ENCODE peak calls at places on chromosomes 16 and 17, in nine cellular contexts. U is T-helper 1 cell; V is H54; A is CD8-positive, alpha-beta T cell; L is C1 segment of cervical spinal cord; H is iPS-NIHi11; N is fibroblast of mammary gland; Z is mucosa of descending colon; S is EL. Q is an unnamed sample.

GRCh38 chr17:36149296-36149820 is 27.1 kb downstream of the TBC1D3B start:
- DNase-seq in U (no peak), L (no peak), V (peak), H (no peak), S (peak), N (peak), A (no peak), Z (peak), Q (peak)

GRCh38 chr17:64739316-64740058 is 77.4 kb upstream of the SMURF2 start:
- DNase-seq in A (no peak), U (no peak), H (peak), Z (no peak), L (no peak), V (no peak), S (peak), N (peak), Q (peak)

GRCh38 chr17:52515927-52516326 is 357.4 kb upstream of the CA10 start:
- DNase-seq in A (no peak), N (no peak), Z (no peak), U (no peak), H (no peak), V (no peak), L (no peak), S (no peak), Q (no peak)

GRCh38 chr17:16287563-16288027 is 65.7 kb downstream of the CENPV start:
- DNase-seq in S (peak), V (no peak), U (peak), A (no peak), L (no peak), H (no peak), N (peak), Z (no peak), Q (peak)

GRCh38 chr17:63685021-63685420 is 14.9 kb downstream of the LIMD2 start:
- DNase-seq in N (no peak), H (no peak), Z (no peak), V (no peak), L (peak), S (no peak), A (no peak), U (no peak), Q (no peak)

GRCh38 chr16:63061319-63061718 is 1025.1 kb upstream of the CDH8 start:
- DNase-seq in Z (no peak), L (no peak), S (no peak), H (no peak), A (no peak), V (no peak), N (no peak), U (no peak), Q (no peak)

GRCh38 chr17:54901230-54901847 is 687 bp downstream of the TOM1L1 start:
- DNase-seq in S (peak), A (no peak), U (no peak), Z (no peak), L (no peak), V (peak), H (peak), N (peak), Q (peak)

GRCh38 chr16:9033125-9033830 is 58.2 kb upstream of the HAPSTR1 start:
- DNase-seq in L (no peak), N (peak), U (no peak), V (peak), H (peak), S (peak), Z (no peak), A (no peak), Q (peak)

GRCh38 chr17:65954148-65954449 is 237.8 kb downstream of the CEP112 start:
- DNase-seq in L (no peak), N (no peak), H (no peak), U (no peak), S (no peak), V (no peak), Z (no peak), A (no peak), Q (no peak)

GRCh38 chr16:50559342-50559741 is 11.1 kb downstream of the NKD1 start:
- DNase-seq in H (no peak), U (no peak), A (no peak), V (no peak), N (no peak), L (no peak), Z (no peak), S (no peak), Q (no peak)

GRCh38 chr16:54342001-54342776 is 55.6 kb upstream of the IRX3 start:
- DNase-seq in N (peak), L (no peak), Z (no peak), S (peak), H (no peak), U (no peak), V (no peak), A (no peak), Q (peak)

GRCh38 chr16:67394271-67395104 is 1.2 kb upstream of the TPPP3 start:
- DNase-seq in S (no peak), H (no peak), L (no peak), U (no peak), Z (no peak), V (no peak), N (no peak), A (no peak), Q (no peak)